ENCODE peak calls at places on chromosomes 12 and 14, in four cellular contexts. W is cardiac muscle cell, K is pancreas, O is prostate gland. D is an unnamed sample.
A peak's percentile ranks its signal among the peaks of the same experiment; 100 is the strongest.

GRCh38 chr14:71021347-71022014 is 114.2 kb downstream of the PCNX1 start:
- DNase-seq in W (no peak), K (no peak), O (no peak), D (no peak)

GRCh38 chr12:1707051-1707450 is 16.2 kb downstream of the ADIPOR2 start:
- DNase-seq in W (no peak), K (no peak), O (no peak), D (no peak)

GRCh38 chr12:118206107-118206412 is 70.1 kb downstream of the PEBP1 start:
- DNase-seq in W (no peak), K (no peak), O (no peak), D (peak; percentile 5)

GRCh38 chr12:126811401-126811800 is 1455.6 kb upstream of the TMEM132C start:
- DNase-seq in W (no peak), K (no peak), O (no peak), D (no peak)

GRCh38 chr12:47021298-47021697 is 58.1 kb upstream of the PCED1B start:
- DNase-seq in W (peak; percentile 68), K (no peak), O (peak; percentile 25), D (peak; percentile 74)

GRCh38 chr12:108825205-108825950 is 32.0 kb downstream of the SSH1 start:
- DNase-seq in W (no peak), K (no peak), O (no peak), D (no peak)

GRCh38 chr12:49021292-49021915 is 2.8 kb upstream of the PRKAG1 start:
- DNase-seq in W (no peak), K (no peak), O (no peak), D (peak; percentile 39)

GRCh38 chr14:87934185-87934584 is 58.8 kb downstream of the GALC start:
- DNase-seq in W (no peak), K (no peak), O (no peak), D (no peak)

GRCh38 chr14:22657861-22658260 is 13.7 kb upstream of the OR6J1 start:
- DNase-seq in W (no peak), K (no peak), O (no peak), D (peak; percentile 34)

GRCh38 chr14:21475767-21476525 is 813 bp downstream of the RAB2B start:
- DNase-seq in W (no peak), K (no peak), O (no peak), D (no peak)

GRCh38 chr12:117456076-117456475 is 94.7 kb upstream of the NOS1 start:
- DNase-seq in W (no peak), K (no peak), O (no peak), D (no peak)

GRCh38 chr12:108633534-108634224 is at the start of gene SELPLG:
- DNase-seq in W (no peak), K (no peak), O (no peak), D (no peak)

GRCh38 chr14:66143387-66144112 is 342.6 kb upstream of the CCDC196 start:
- DNase-seq in W (no peak), K (no peak), O (no peak), D (no peak)

GRCh38 chr12:100268835-100269564 is 2.0 kb downstream of the SCYL2 start:
- DNase-seq in W (peak; percentile 43), K (no peak), O (no peak), D (no peak)
- H3K4me3 ChIP-seq in W (peak overlapping the region; percentile 88), K (no peak overlapping the region), O (peak overlapping the region; percentile 87), D (peak overlapping the region; percentile 76)

GRCh38 chr14:104359301-104359968 is 220.1 kb upstream of the C14orf180 start:
- DNase-seq in W (no peak), K (no peak), O (no peak), D (no peak)
- H3K9me3 ChIP-seq in W (no peaks in the 10 kb centered on the region), K (no peaks in the 10 kb centered on the region), O (no peaks in the 10 kb centered on the region), D (no peaks in the 10 kb centered on the region)

GRCh38 chr12:9941838-9942237 is 9.7 kb upstream of the CLEC2A start:
- DNase-seq in W (no peak), K (no peak), O (no peak), D (no peak)

GRCh38 chr12:9943244-9943643 is 11.1 kb upstream of the CLEC2A start:
- DNase-seq in W (no peak), K (no peak), O (no peak), D (no peak)

GRCh38 chr12:9936597-9936996 is 4.4 kb upstream of the CLEC2A start:
- DNase-seq in W (no peak), K (no peak), O (no peak), D (no peak)

GRCh38 chr12:9944404-9944803 is 12.2 kb upstream of the CLEC2A start:
- DNase-seq in W (no peak), K (no peak), O (no peak), D (no peak)

DNA sequence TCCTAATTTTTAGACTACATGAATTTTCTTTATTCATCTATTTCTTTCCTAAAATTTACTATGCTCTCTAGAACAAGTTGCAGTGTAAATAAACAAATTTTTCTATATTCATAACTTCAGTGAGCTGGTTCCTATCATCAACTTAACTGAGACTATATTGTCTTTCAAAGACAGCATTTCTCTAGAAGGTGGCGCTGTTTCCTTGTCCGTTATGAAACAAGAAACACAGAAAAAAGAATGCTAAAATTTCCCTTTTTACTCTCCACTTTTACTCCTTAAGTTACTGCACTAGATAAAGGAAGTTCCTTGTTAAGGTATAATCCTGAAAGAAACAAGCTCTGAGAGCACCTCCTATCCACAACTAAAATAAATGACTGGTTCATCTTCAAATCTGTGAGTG is 8.2 kb upstream of the CLEC2A start:
- DNase-seq in W (peak; percentile 4), K (no peak), O (no peak), D (no peak)
- TF ChIP-seq CTCF in W (peak; percentile 37), K (no peak), O (no peak), D (peak; percentile 28)

GRCh38 chr12:106304797-106305196 is 2.3 kb downstream of the TCP11L2 start:
- DNase-seq in W (no peak), K (no peak), O (no peak), D (no peak)

GRCh38 chr12:106303202-106303820 is 778 bp downstream of the TCP11L2 start:
- DNase-seq in W (peak; percentile 86), K (peak; percentile 90), O (peak; percentile 69), D (peak; percentile 67)

GRCh38 chr12:106305376-106305775 is 2.8 kb downstream of the TCP11L2 start:
- DNase-seq in W (no peak), K (no peak), O (no peak), D (no peak)

GRCh38 chr12:106302401-106303201 is at the start of gene TCP11L2:
- DNase-seq in W (peak; percentile 90), K (peak; percentile 88), O (peak; percentile 90), D (peak; percentile 82)

GRCh38 chr12:106304001-106304421 is 1.5 kb downstream of the TCP11L2 start:
- DNase-seq in W (no peak), K (no peak), O (no peak), D (no peak)
- H3K4me3 ChIP-seq in W (peak overlapping the region; percentile 94), K (no peak overlapping the region), O (no peak overlapping the region), D (no peak overlapping the region)

DNA sequence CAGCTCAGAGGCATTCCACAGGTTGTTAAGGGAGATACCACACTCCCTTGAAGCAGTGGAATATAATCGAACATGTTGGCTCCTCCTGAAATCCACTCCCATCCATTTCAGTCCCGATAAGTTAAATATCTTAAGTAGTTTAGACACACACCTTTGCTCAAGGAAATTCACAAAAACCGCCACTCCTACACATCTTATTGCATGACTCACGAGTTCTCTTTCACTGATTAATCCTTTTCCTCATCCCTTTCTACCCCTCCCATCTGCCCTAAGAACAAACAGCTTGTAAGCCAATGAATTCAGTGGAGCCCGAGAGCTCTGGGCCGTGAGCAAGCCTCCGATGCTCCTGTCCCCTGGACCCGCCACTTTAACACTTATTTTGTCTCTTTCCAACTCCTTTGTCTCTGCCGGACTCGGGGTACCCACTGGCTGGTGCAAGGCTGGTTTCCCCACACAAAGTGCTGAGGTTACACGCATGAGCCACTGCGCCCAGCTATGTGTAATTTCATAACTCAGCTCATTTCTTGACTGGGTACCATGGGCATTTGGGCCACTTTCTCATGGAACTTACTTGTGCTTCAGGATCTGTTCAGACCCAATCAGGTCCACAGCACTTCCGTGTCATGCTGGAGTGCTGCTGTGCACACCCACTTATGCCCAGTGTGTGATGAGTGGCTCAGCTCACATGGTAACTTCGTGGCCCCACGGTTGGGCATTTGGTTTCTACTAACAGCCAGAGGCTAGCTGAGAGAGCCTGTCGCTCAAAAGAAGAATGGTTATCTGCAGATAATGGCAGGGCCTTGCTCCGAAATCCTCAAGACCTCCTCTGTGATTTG is 171.8 kb upstream of the ALG10B start:
- DNase-seq in W (no peak), K (no peak), O (no peak), D (no peak)
- H3K9me3 ChIP-seq in W (no peaks in the 10 kb centered on the region), K (no peaks in the 10 kb centered on the region), O (no peaks in the 10 kb centered on the region), D (peaks cover 25% of the 10 kb centered on the region)

GRCh38 chr14:46250113-46250703 is 401.4 kb downstream of the RPL10L start:
- DNase-seq in W (peak; percentile 29), K (no peak), O (no peak), D (peak; percentile 17)
- TF ChIP-seq CTCF in W (peak; percentile 49), K (peak; percentile 33), O (no peak), D (peak; percentile 46)

DNA sequence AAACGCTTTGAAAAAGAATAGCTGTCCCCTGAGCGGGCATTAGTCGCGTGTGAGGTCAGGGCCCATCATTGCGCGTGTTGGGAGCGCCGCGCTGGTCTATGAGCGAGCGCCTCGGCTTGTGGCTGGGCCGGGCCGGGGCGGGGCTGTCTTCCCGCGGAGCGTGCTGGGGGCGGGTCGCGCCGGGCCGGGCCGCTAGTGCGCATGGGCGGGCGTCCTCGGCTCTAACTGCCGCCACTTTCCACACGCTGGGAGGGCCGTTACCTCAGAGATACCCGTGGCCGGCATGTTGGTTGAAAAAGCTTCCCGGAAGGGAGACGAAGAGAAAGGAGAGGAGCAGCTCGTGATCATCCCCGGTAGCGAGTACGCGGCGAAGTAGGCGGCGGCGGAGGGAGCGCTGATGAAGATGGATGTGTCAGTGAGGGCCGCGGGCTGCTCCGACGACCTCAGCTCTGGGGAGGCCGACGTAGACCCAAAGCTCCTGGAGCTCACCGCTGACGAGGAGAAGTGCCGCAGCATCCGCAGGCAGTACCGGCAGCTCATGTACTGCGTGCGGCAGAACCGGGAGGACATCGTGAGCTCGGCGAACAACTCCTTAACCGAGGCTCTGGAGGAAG is at the start of gene EID3:
- DNase-seq in W (peak; percentile 73), K (peak; percentile 89), O (peak; percentile 80), D (no peak)
- H3K4me3 ChIP-seq in W (no peak within 1 kb of the TSS), K (peak within 1 kb of the TSS; percentile 27), O (peak within 1 kb of the TSS; percentile 27), D (no peak within 1 kb of the TSS)

GRCh38 chr12:34108405-34108803 is 86.1 kb downstream of the ALG10 start:
- DNase-seq in W (no peak), K (no peak), O (no peak), D (no peak)

GRCh38 chr12:34106172-34106571 is 83.9 kb downstream of the ALG10 start:
- DNase-seq in W (no peak), K (no peak), O (no peak), D (no peak)

GRCh38 chr12:34107781-34108404 is 85.6 kb downstream of the ALG10 start:
- DNase-seq in W (no peak), K (no peak), O (no peak), D (no peak)

GRCh38 chr12:34105392-34105933 is 83.2 kb downstream of the ALG10 start:
- DNase-seq in W (no peak), K (no peak), O (no peak), D (no peak)

DNA sequence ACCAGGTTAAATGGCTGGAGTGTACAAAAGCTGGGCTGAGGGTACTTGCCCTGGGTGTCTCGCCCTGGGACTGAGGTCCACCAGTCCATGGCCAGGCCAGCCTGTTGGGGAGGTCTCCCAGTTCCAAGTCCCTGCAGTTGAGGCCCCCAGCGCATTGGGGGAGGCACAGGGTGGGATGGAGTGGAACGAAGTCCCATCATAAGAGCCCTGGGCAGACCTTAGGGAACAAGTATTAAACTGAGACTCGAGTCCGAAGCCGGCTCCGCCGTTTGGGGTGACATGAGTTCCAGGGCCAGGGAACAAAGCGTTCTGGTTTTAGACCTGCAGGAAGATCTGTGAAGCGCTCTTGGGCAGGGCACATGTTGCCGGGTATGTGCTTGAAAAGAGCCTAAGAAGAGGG is 84.7 kb downstream of the ALG10 start:
- DNase-seq in W (no peak), K (no peak), O (no peak), D (no peak)
- H3K9me3 ChIP-seq in W (no peaks in the 10 kb centered on the region), K (no peaks in the 10 kb centered on the region), O (no peaks in the 10 kb centered on the region), D (peaks cover 3% of the 10 kb centered on the region)

D was measured in Caco-2.